ENCODE peak calls at places on chromosome 5, in eight cellular contexts. V is mucosa of gallbladder, B is dorsolateral prefrontal cortex, O is hypothalamus, Q is K562, M is immature natural killer cell, G is osteocyte, Z is fibroblast of the conjunctiva. T is an unnamed sample.

GRCh38 chr5:51382759-51383493 is at the start of gene ISL1:
- DNase-seq in Z (no peak), V (peak), B (no peak), Q (no peak), M (no peak), O (peak), G (no peak), T (peak)

GRCh38 chr5:927172-928015 is 34.7 kb downstream of the TRIP13 start:
- DNase-seq in Q (no peak), M (no peak), O (no peak), Z (no peak), B (no peak), G (peak), V (no peak), T (no peak)

GRCh38 chr5:179824745-179825112 is 4.0 kb downstream of the SQSTM1 start:
- DNase-seq in B (no peak), G (no peak), Z (no peak), V (no peak), O (no peak), Q (peak), M (no peak), T (no peak)

GRCh38 chr5:14560091-14560595 is 21.4 kb upstream of the OTULINL start:
- DNase-seq in V (no peak), Q (no peak), B (no peak), Z (no peak), M (peak), G (no peak), O (no peak), T (no peak)

GRCh38 chr5:132207783-132208182 is 19.9 kb downstream of the P4HA2 start:
- DNase-seq in M (no peak), Q (no peak), Z (no peak), V (no peak), B (no peak), O (no peak), G (no peak), T (no peak)

GRCh38 chr5:160799160-160799559 is 52.9 kb downstream of the ATP10B start:
- DNase-seq in G (no peak), M (no peak), V (no peak), Z (no peak), Q (no peak), O (no peak), B (no peak), T (no peak)

GRCh38 chr5:10645671-10646070 is 81.8 kb downstream of the ANKRD33B start:
- DNase-seq in Z (no peak), B (no peak), M (no peak), O (no peak), V (no peak), Q (no peak), G (no peak), T (no peak)

GRCh38 chr5:156155638-156156037 is 171.3 kb upstream of the SGCD start:
- DNase-seq in O (no peak), B (no peak), G (no peak), Q (no peak), Z (no peak), V (peak), M (no peak), T (no peak)

GRCh38 chr5:1341863-1342262 is 3.0 kb downstream of the CLPTM1L start:
- DNase-seq in O (no peak), B (no peak), Q (no peak), Z (no peak), V (no peak), M (no peak), G (no peak), T (no peak)

GRCh38 chr5:38666668-38667498 is 110.4 kb upstream of the LIFR start:
- DNase-seq in Q (peak), O (no peak), G (peak), Z (peak), M (no peak), B (no peak), V (peak), T (peak)

GRCh38 chr5:146796911-146797310 is 81.6 kb downstream of the PPP2R2B start:
- DNase-seq in M (no peak), O (no peak), V (no peak), Z (no peak), B (no peak), Q (no peak), G (no peak), T (no peak)

GRCh38 chr5:38556115-38556598 is 289 bp downstream of the LIFR start:
- DNase-seq in V (no peak), G (no peak), O (no peak), Z (no peak), M (no peak), Q (no peak), B (peak), T (no peak)

GRCh38 chr5:2123874-2124273 is 241.1 kb upstream of the IRX4 start:
- DNase-seq in M (no peak), Z (no peak), Q (no peak), G (no peak), V (no peak), O (no peak), B (no peak), T (no peak)

GRCh38 chr5:59199868-59200267 is 617.0 kb downstream of the RAB3C start:
- DNase-seq in Z (no peak), Q (no peak), V (no peak), O (no peak), M (no peak), G (no peak), B (no peak), T (no peak)

GRCh38 chr5:142221091-142221860 is 103.5 kb downstream of the SPRY4 start:
- DNase-seq in M (no peak), V (no peak), B (no peak), G (no peak), O (no peak), Q (no peak), Z (no peak), T (no peak)

GRCh38 chr5:171606414-171607024 is 179.1 kb upstream of the SMIM23 start:
- DNase-seq in Z (no peak), G (no peak), O (no peak), Q (peak), M (peak), V (no peak), B (no peak), T (no peak)

GRCh38 chr5:143064207-143064606 is 294.0 kb downstream of the ARHGAP26 start:
- DNase-seq in O (no peak), B (no peak), Q (no peak), V (no peak), M (no peak), Z (no peak), G (no peak), T (no peak)

GRCh38 chr5:6745706-6746217 is 32.5 kb downstream of the TENT4A start:
- DNase-seq in Q (no peak), Z (peak), O (no peak), M (peak), B (no peak), G (no peak), V (no peak), T (peak)

GRCh38 chr5:173452098-173452497 is 123.9 kb upstream of the STC2 start:
- DNase-seq in B (no peak), Z (no peak), O (no peak), V (peak), G (no peak), Q (no peak), M (no peak), T (peak)

GRCh38 chr5:79935992-79936643 is 54.9 kb downstream of the MTX3 start:
- DNase-seq in O (no peak), B (no peak), Z (peak), M (no peak), V (no peak), G (no peak), Q (no peak), T (no peak)

GRCh38 chr5:140966293-140967225 is at the start of gene PCDHAC2:
- DNase-seq in V (peak), Q (no peak), G (peak), B (peak), M (no peak), Z (no peak), O (peak), T (peak)

GRCh38 chr5:68478306-68479091 is 262.9 kb downstream of the PIK3R1 start:
- DNase-seq in V (no peak), M (no peak), O (no peak), B (no peak), Q (no peak), Z (peak), G (no peak), T (no peak)

GRCh38 chr5:98455660-98456059 is 317.8 kb upstream of the RGMB start:
- DNase-seq in V (no peak), O (no peak), M (no peak), B (no peak), Z (peak), G (no peak), Q (no peak), T (no peak)

GRCh38 chr5:74642543-74642863 is 2.0 kb upstream of the ENC1 start:
- DNase-seq in O (no peak), B (no peak), M (no peak), Z (no peak), V (no peak), G (no peak), Q (no peak), T (no peak)

GRCh38 chr5:102762828-102763227 is 7.7 kb downstream of the PAM start:
- DNase-seq in B (no peak), Z (no peak), O (no peak), G (no peak), V (no peak), Q (no peak), M (no peak), T (no peak)

GRCh38 chr5:93278876-93279275 is 302.1 kb downstream of the NR2F1-AS1 start:
- DNase-seq in G (no peak), Z (no peak), B (no peak), V (no peak), O (no peak), M (no peak), Q (no peak), T (no peak)

GRCh38 chr5:157280927-157281326 is 15.0 kb downstream of the CYFIP2 start:
- DNase-seq in G (no peak), O (no peak), V (no peak), Q (no peak), B (no peak), Z (peak), M (no peak), T (no peak)

GRCh38 chr5:170211575-170212334 is 21.0 kb upstream of the C5orf58 start:
- DNase-seq in M (no peak), V (no peak), B (no peak), G (no peak), O (no peak), Q (no peak), Z (no peak), T (no peak)

GRCh38 chr5:52684056-52684455 is 103.7 kb upstream of the ITGA1 start:
- DNase-seq in O (no peak), G (no peak), Z (no peak), B (no peak), Q (no peak), M (no peak), V (no peak), T (peak)

GRCh38 chr5:116516021-116516420 is 58.6 kb downstream of the SEMA6A start:
- DNase-seq in G (no peak), Z (no peak), V (no peak), B (no peak), O (no peak), M (no peak), Q (no peak), T (no peak)

GRCh38 chr5:144198386-144198785 is 27.7 kb downstream of the KCTD16 start:
- DNase-seq in Z (no peak), G (no peak), O (no peak), V (no peak), M (no peak), B (no peak), Q (no peak), T (no peak)

GRCh38 chr5:106185661-106186081 is 1485.1 kb downstream of the EFNA5 start:
- DNase-seq in M (no peak), Z (no peak), Q (no peak), B (no peak), G (no peak), O (no peak), V (no peak), T (no peak)

T was measured in SW 1271.